ENCODE peak calls at places on chromosomes 7 and 10, in four cellular contexts. Z is body of pancreas, U is uterus, V is ovary. O is an unnamed sample.
A peak's percentile ranks its signal among the peaks of the same experiment; 100 is the strongest.

GRCh38 chr7:11539853-11540252 is 292.1 kb downstream of the THSD7A start:
- DNase-seq in U (no peak), Z (no peak), V (no peak), O (no peak)

GRCh38 chr10:51224610-51225230 is 150.4 kb downstream of the PRKG1 start:
- DNase-seq in Z (no peak), V (no peak), U (no peak), O (no peak)

GRCh38 chr10:21488954-21489446 is 36.5 kb downstream of the SKIDA1 start:
- DNase-seq in U (no peak), Z (no peak), V (no peak), O (no peak)

GRCh38 chr7:45601094-45601493 is 26.9 kb downstream of the ADCY1 start:
- DNase-seq in V (no peak), Z (peak; percentile 5), U (no peak), O (no peak)

GRCh38 chr10:129968937-129969527 is 5.0 kb upstream of the EBF3 start:
- DNase-seq in U (peak; percentile 49), Z (no peak), V (no peak), O (no peak)

GRCh38 chr7:8833355-8833754 is 399.9 kb downstream of the NXPH1 start:
- DNase-seq in V (no peak), U (no peak), Z (no peak), O (no peak)

GRCh38 chr10:130412317-130412716 is 276.1 kb downstream of the GLRX3 start:
- DNase-seq in Z (no peak), U (no peak), V (no peak), O (no peak)

GRCh38 chr10:124469956-124470484 is 8.4 kb downstream of the LHPP start:
- DNase-seq in U (no peak), V (no peak), Z (no peak), O (no peak)

GRCh38 chr10:10872035-10872673 is 145.5 kb upstream of the CELF2 start:
- DNase-seq in Z (no peak), V (no peak), U (peak; percentile 34), O (no peak)

GRCh38 chr7:45884136-45884535 is 4.2 kb upstream of the IGFBP1 start:
- DNase-seq in V (no peak), U (no peak), Z (no peak), O (no peak)

GRCh38 chr7:116316838-116317612 is 106.7 kb downstream of the TES start:
- DNase-seq in U (peak; percentile 43), V (peak; percentile 28), Z (peak; percentile 83), O (peak; percentile 78)

GRCh38 chr7:34281260-34281659 is 375.9 kb downstream of the BMPER start:
- DNase-seq in V (no peak), Z (no peak), U (no peak), O (no peak)

GRCh38 chr10:35236739-35237138 is 99.6 kb upstream of the CCNY start:
- DNase-seq in U (no peak), Z (no peak), V (no peak), O (no peak)

GRCh38 chr7:128939861-128940410 is 2.2 kb downstream of the IRF5 start:
- DNase-seq in Z (no peak), V (no peak), U (no peak), O (no peak)

GRCh38 chr7:27094304-27095049 is 1.3 kb downstream of the HOXA1 start:
- DNase-seq in U (no peak), Z (no peak), V (peak; percentile 37), O (no peak)

GRCh38 chr7:41193738-41194287 is 509.1 kb downstream of the INHBA start:
- DNase-seq in Z (no peak), U (no peak), V (no peak), O (no peak)

GRCh38 chr7:148587076-148587475 is 3.5 kb upstream of the C7orf33 start:
- DNase-seq in V (no peak), Z (no peak), U (no peak), O (no peak)

GRCh38 chr7:149171894-149172533 is 23.3 kb upstream of the ZNF282 start:
- DNase-seq in V (no peak), U (no peak), Z (no peak), O (no peak)

DNA sequence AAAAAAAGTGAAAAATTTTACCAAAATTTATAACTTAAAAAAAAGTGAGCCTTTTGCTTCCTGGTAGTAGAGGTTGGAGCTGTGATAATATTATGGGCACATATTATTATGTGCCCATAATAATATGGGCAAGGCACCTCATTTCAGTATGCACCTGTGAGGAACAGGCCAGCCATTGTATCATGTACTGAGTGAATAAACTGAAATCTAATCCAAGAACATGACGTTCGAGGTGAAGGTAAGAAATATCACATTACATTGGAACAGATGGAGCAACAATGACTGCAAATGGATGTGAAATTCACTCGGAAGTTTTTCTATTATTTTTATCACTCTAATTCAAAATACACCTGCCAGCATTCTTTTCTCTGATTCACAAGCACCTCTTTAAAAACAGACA is 216.0 kb downstream of the KLF6 start:
- DNase-seq in Z (no peak), V (no peak), U (no peak), O (no peak)
- H3K4me1 ChIP-seq in Z (no peaks in the 10 kb centered on the region), V (no peaks in the 10 kb centered on the region), U (no peaks in the 10 kb centered on the region), O (no peaks in the 10 kb centered on the region)

GRCh38 chr10:70135684-70136083 is 3.1 kb upstream of the AIFM2 start:
- DNase-seq in U (peak; percentile 5), V (no peak), Z (peak; percentile 53), O (no peak)

GRCh38 chr10:70131560-70131937 is 1.1 kb downstream of the AIFM2 start:
- DNase-seq in U (no peak), V (no peak), Z (no peak), O (no peak)

GRCh38 chr10:70135046-70135445 is 2.4 kb upstream of the AIFM2 start:
- DNase-seq in V (no peak), Z (no peak), U (peak; percentile 3), O (no peak)

GRCh38 chr10:70130878-70131559 is 1.6 kb downstream of the AIFM2 start:
- DNase-seq in Z (no peak), V (no peak), U (no peak), O (no peak)

GRCh38 chr10:70132098-70133029 is at the start of gene AIFM2:
- DNase-seq in U (peak; percentile 75), Z (peak; percentile 84), V (peak; percentile 88), O (peak; percentile 57)
- TF ChIP-seq POLR2A in U (no peak), Z (peak; percentile 54), V (peak; percentile 46), O (peak; percentile 66)

DNA sequence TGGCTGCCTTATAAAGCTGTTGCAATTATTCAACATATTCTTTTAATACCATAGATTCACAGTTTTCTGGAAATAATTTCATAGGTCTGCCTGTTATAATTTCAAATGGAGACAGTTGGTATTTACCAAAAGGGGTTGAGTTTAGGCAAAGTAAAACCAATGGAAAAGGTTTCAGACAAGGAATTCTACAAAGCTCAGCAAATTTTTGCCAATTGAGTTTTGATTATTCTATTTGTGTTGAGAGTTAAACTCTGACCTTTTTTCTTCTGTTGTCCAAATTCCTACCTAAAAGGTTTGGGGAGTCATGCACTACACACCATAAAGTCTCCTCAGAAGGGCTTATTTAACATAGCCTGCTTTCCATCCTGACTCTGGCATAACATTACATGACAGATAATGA is 38.5 kb upstream of the ABCA13 start:
- DNase-seq in U (no peak), Z (no peak), V (no peak), O (no peak)
- H3K27ac ChIP-seq in U (no peak overlapping the region), Z (no peak overlapping the region), V (no peak overlapping the region), O (no peak overlapping the region)

DNA sequence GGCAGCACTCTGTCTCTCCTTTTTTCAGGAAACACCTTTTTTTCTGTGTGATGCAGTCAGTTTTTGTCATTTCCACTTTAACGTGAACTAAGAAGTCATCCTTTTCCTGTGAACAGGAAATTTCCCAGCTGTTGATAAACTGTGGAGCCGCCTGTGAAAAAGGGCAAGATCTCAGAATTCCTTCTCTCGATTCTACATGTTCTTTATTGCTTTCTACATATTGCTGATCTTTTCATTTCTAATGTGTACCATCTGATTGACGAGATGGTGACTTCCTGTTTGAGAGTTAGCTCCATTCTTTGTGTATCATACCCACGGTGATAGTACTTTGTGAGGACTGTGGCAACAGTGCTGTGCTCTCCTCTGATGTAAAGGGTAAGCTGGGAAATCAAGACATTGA is 50.4 kb downstream of the ADD3 start:
- DNase-seq in Z (no peak), V (no peak), U (no peak), O (no peak)
- H3K4me1 ChIP-seq in Z (peaks cover 19% of the 10 kb centered on the region), V (peaks cover 12% of the 10 kb centered on the region), U (no peaks in the 10 kb centered on the region), O (no peaks in the 10 kb centered on the region)

GRCh38 chr7:24718977-24719491 is 38.2 kb downstream of the GSDME start:
- DNase-seq in Z (no peak), V (no peak), U (no peak), O (no peak)
- TF ChIP-seq POLR2A in Z (no peak), V (no peak), U (no peak), O (no peak)

GRCh38 chr7:29154076-29154475 is 7.7 kb upstream of the CPVL start:
- DNase-seq in V (no peak), U (no peak), Z (no peak), O (no peak)

GRCh38 chr7:29158748-29159147 is 12.4 kb upstream of the CPVL start:
- DNase-seq in U (no peak), Z (no peak), V (no peak), O (no peak)

GRCh38 chr7:29160080-29160479 is 13.7 kb upstream of the CPVL start:
- DNase-seq in V (no peak), Z (no peak), U (no peak), O (no peak)

GRCh38 chr7:29161226-29161625 is 14.9 kb upstream of the CPVL start:
- DNase-seq in Z (no peak), V (no peak), U (no peak), O (no peak)

DNA sequence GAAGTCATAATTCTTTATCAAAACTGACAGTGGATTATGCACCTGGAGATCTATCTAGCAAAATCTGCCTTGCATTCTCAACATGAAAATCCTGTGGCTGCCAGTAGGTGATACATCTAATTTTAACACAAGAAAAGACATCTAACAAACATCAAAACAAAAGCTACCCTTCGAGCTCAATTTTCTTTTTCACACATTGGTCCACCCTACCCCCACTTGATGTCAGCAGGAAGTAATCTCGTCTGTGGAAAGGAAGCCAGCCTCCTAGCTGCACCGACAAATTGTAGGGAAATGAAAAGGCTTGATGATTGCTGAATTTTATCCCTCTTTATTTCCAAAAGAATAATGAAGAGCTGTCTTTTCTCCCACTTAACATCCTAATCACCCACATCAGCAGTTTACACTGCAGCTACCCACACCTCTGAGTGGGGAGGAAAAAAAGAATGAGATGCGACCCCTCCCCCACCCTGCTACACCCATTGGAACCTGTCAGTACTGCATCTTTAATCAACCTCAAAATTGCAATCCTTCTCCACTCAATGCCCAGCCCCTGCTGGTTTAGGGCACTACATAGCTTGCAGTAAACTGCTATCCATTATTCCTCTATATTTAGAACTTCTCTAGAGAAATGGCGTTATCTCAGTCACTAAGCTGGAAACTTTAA is 10.6 kb upstream of the CPVL start:
- DNase-seq in Z (no peak), U (no peak), V (no peak), O (no peak)
- H3K27ac ChIP-seq in Z (no peak overlapping the region), U (no peak overlapping the region), V (no peak overlapping the region), O (no peak overlapping the region)

GRCh38 chr10:31320598-31321211 is 1.7 kb downstream of the ZEB1 start:
- DNase-seq in V (peak; percentile 53), Z (no peak), U (peak; percentile 63), O (no peak)
- H3K4me1 ChIP-seq in V (no peaks in the 10 kb centered on the region), Z (peaks cover 18% of the 10 kb centered on the region), U (peaks cover 9% of the 10 kb centered on the region), O (no peaks in the 10 kb centered on the region)